ENCODE peak calls at places on chromosome 10, in four cellular contexts. L is T-helper 9 cell; U is HTR-8/SVneo; N is effector memory CD4-positive, alpha-beta T cell. A is an unnamed sample.
A peak's percentile ranks its signal among the peaks of the same experiment; 100 is the strongest.

GRCh38 chr10:78868456-78868855 is 200.3 kb upstream of the ZMIZ1 start:
- DNase-seq in L (no peak), U (no peak), N (no peak), A (no peak)

GRCh38 chr10:44316922-44317215 is 68.0 kb downstream of the CXCL12 start:
- DNase-seq in L (no peak), U (no peak), N (no peak), A (no peak)

GRCh38 chr10:71766717-71767419 is 6.5 kb downstream of the VSIR start:
- DNase-seq in L (no peak), U (peak; percentile 88), N (no peak), A (no peak)

GRCh38 chr10:4212111-4212635 is 427.2 kb upstream of the KLF6 start:
- DNase-seq in L (no peak), U (no peak), N (no peak), A (no peak)

GRCh38 chr10:19256331-19256730 is 207.7 kb downstream of the MALRD1 start:
- DNase-seq in L (no peak), U (no peak), N (no peak), A (no peak)

GRCh38 chr10:106557951-106558733 is 606.4 kb downstream of the SORCS1 start:
- DNase-seq in L (no peak), U (no peak), N (no peak), A (no peak)

GRCh38 chr10:11392776-11393175 is 218.7 kb downstream of the USP6NL start:
- DNase-seq in L (no peak), U (no peak), N (no peak), A (no peak)

GRCh38 chr10:115857856-115858255 is 415.1 kb downstream of the GFRA1 start:
- DNase-seq in L (no peak), U (no peak), N (no peak), A (no peak)

A was measured in stimulated activated CD8-positive, alpha-beta memory T cell treated with anti-CD3 and anti-CD28 coated beads, Interleukin-15, amount 100 ng/mL, for 24 hours.